ENCODE peak calls at places on chromosome 17, in eight cellular contexts. C is mammary epithelial cell; R is pancreas; K is effector memory CD4-positive, alpha-beta T cell; Z is A673; H is ascending aorta; V is coronary artery; P is cardiac muscle cell. D is an unnamed sample.

GRCh38 chr17:61408151-61409041 is 8.8 kb downstream of the TBX2 start:
- DNase-seq in H (peak; percentile 60), Z (no peak), C (no peak), V (peak; percentile 75), R (no peak), P (no peak), K (no peak), D (no peak)

GRCh38 chr17:59365383-59365981 is 34.0 kb downstream of the YPEL2 start:
- DNase-seq in V (no peak), P (no peak), C (no peak), K (no peak), H (no peak), Z (no peak), R (no peak), D (no peak)

GRCh38 chr17:61425682-61426481 is 26.2 kb downstream of the TBX2 start:
- DNase-seq in C (no peak), Z (no peak), P (no peak), K (no peak), V (no peak), R (no peak), H (no peak), D (no peak)

GRCh38 chr17:77684803-77685580 is 273.5 kb upstream of the TNRC6C start:
- DNase-seq in P (no peak), H (peak; percentile 18), C (no peak), K (no peak), V (no peak), Z (no peak), R (no peak), D (no peak)

GRCh38 chr17:82226809-82227628 is 1.8 kb upstream of the SLC16A3 start:
- DNase-seq in Z (no peak), H (no peak), R (no peak), K (no peak), C (no peak), P (no peak), V (no peak), D (no peak)

GRCh38 chr17:75034236-75034908 is 12.4 kb downstream of the ATP5PD start:
- DNase-seq in K (peak; percentile 64), C (peak; percentile 91), V (peak; percentile 92), R (peak; percentile 92), Z (peak; percentile 96), P (peak; percentile 89), H (peak; percentile 95), D (peak; percentile 69)

GRCh38 chr17:79568661-79569060 is 42.2 kb downstream of the RBFOX3 start:
- DNase-seq in R (no peak), K (no peak), V (no peak), C (no peak), Z (no peak), H (no peak), P (no peak), D (no peak)

GRCh38 chr17:52030096-52030495 is 128.4 kb downstream of the CA10 start:
- DNase-seq in H (no peak), V (no peak), R (no peak), P (no peak), K (no peak), Z (no peak), C (no peak), D (no peak)

GRCh38 chr17:37743875-37744632 is 805 bp downstream of the HNF1B start:
- DNase-seq in P (no peak), R (peak; percentile 65), V (no peak), C (no peak), K (no peak), H (no peak), Z (no peak), D (no peak)

GRCh38 chr17:71251936-71252335 is 868.9 kb upstream of the SOX9 start:
- DNase-seq in V (no peak), R (no peak), C (no peak), H (no peak), K (no peak), Z (no peak), P (no peak), D (no peak)

GRCh38 chr17:77886387-77886728 is 72.1 kb upstream of the TNRC6C start:
- DNase-seq in P (no peak), V (no peak), H (no peak), K (no peak), R (no peak), C (peak; percentile 23), Z (no peak), D (no peak)

GRCh38 chr17:80754846-80755245 is 210.2 kb downstream of the RPTOR start:
- DNase-seq in R (no peak), V (no peak), H (no peak), P (no peak), Z (no peak), K (no peak), C (no peak), D (no peak)

GRCh38 chr17:17663160-17664072 is 17.8 kb upstream of the RAI1 start:
- DNase-seq in P (peak; percentile 97), Z (peak; percentile 92), R (no peak), V (no peak), H (peak; percentile 69), C (peak; percentile 92), K (peak; percentile 69), D (no peak)
- H3K4me3 ChIP-seq in P (no peak overlapping the region), Z (no peak overlapping the region), R (no peak overlapping the region), V (peak overlapping the region; percentile 5), H (no peak overlapping the region), C (no peak overlapping the region), K (no peak overlapping the region), D (no peak overlapping the region)

GRCh38 chr17:2050871-2051387 is 4.0 kb upstream of the HIC1 start:
- DNase-seq in K (no peak), H (no peak), P (peak; percentile 75), R (peak; percentile 65), V (no peak), C (no peak), Z (peak; percentile 66), D (no peak)
- H3K4me3 ChIP-seq in K (peak overlapping the region; percentile 40), H (peak overlapping the region; percentile 97), P (peak overlapping the region; percentile 75), R (peak overlapping the region; percentile 23), V (peak overlapping the region; percentile 98), C (peak overlapping the region; percentile 71), Z (peak overlapping the region; percentile 51), D (peak overlapping the region; percentile 39)

GRCh38 chr17:45227631-45228120 is 6.0 kb downstream of the FMNL1 start:
- DNase-seq in C (no peak), Z (no peak), K (no peak), H (no peak), V (no peak), P (no peak), R (no peak), D (no peak)
- H3K4me3 ChIP-seq in C (no peak overlapping the region), Z (no peak overlapping the region), K (peak overlapping the region; percentile 79), H (no peak overlapping the region), V (no peak overlapping the region), P (no peak overlapping the region), R (no peak overlapping the region), D (no peak overlapping the region)

DNA sequence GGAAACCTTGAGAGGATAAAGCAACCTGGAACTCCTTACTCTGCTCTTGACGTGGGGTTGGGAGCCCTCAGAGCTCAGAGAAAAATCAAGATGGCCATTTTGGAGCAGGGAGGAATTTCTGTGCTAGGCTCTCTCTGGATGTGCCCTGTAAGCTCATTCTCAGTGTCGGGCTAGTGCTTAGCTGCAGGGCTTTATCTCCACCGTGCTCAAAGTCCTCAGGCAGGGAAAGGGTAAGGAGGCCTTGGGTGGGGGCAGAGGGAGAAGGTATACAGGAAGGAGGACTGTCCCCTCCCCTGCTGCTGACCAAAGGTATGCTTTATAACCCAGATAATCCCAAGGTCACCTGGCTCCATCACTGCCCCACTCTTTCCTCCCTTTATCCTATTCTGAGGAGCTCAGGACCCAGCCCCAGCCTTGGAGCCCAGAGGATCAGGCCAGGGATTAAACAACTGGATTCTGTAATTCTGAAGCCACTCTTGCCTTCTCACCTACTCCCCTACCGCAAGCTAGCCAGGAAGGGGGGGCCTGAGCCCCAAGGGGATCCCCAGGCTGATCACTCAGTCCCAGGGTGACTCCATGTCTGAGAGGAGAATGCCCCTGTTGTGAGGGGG is 1.1 kb downstream of the DHRS11 start:
- DNase-seq in R (no peak), C (no peak), H (no peak), K (no peak), Z (no peak), V (no peak), P (no peak), D (no peak)
- H3K4me3 ChIP-seq in R (peak overlapping the region; percentile 72), C (peak overlapping the region; percentile 75), H (peak overlapping the region; percentile 74), K (peak overlapping the region; percentile 60), Z (peak overlapping the region; percentile 69), V (peak overlapping the region; percentile 94), P (peak overlapping the region; percentile 67), D (peak overlapping the region; percentile 62)

DNA sequence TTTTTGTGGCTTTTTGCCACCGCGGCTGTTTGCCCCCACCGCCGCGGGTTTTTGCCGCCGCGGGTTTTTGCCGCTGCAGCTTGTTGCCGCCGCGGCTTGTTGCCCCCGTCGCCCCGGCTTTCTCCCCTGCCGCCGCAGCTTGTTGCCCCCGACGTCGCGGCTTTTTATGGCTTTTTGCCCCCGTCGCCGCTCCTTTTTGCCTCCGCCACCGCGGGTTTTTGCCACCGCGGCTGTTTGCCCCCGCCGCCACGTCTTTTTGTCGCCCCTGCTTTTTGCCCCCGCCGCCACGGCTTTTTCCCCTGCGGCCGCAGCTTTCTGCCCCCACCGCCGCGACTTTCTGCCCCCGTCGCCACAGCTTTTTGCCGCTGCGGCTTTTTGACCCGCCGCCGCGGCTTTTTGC is 149.5 kb downstream of the KCNJ18 start:
- DNase-seq in Z (no peak), C (no peak), R (no peak), V (no peak), K (no peak), H (no peak), P (no peak), D (no peak)
- H3K4me3 ChIP-seq in Z (no peak overlapping the region), C (no peak overlapping the region), R (no peak overlapping the region), V (no peak overlapping the region), K (no peak overlapping the region), H (no peak overlapping the region), P (no peak overlapping the region), D (no peak overlapping the region)